ENCODE peak calls at places on chromosomes 7 and 10, in nine cellular contexts. S, C, X, F, W, L, H, J and O are unnamed samples.
A peak's percentile ranks its signal among the peaks of the same experiment; 100 is the strongest.

GRCh38 chr10:88903715-88904114 is 23.7 kb downstream of the STAMBPL1 start:
- DNase-seq in S (no peak), C (peak; percentile 83), X (no peak), F (no peak), W (no peak), L (no peak), H (no peak), J (no peak), O (no peak)

GRCh38 chr10:61998937-61999336 is 97.4 kb downstream of the ARID5B start:
- DNase-seq in S (no peak), C (no peak), X (no peak), F (no peak), W (no peak), L (no peak), H (no peak), J (no peak), O (no peak)

GRCh38 chr7:45027774-45028114 is 27.7 kb downstream of the CCM2 start:
- DNase-seq in S (no peak), C (no peak), X (no peak), F (no peak), W (no peak), L (no peak), H (peak; percentile 29), J (no peak), O (no peak)

GRCh38 chr10:58952747-58953466 is 223.5 kb upstream of the PHYHIPL start:
- DNase-seq in S (peak; percentile 38), C (peak; percentile 69), X (no peak), F (no peak), W (peak; percentile 8), L (peak; percentile 70), H (no peak), J (peak; percentile 46), O (no peak)

GRCh38 chr7:139620676-139621344 is 97.3 kb downstream of the CLEC2L start:
- DNase-seq in S (peak; percentile 62), C (peak; percentile 85), X (peak; percentile 21), F (no peak), W (peak; percentile 74), L (no peak), H (no peak), J (peak; percentile 44), O (no peak)

GRCh38 chr10:61359452-61359851 is 93.7 kb downstream of the TMEM26 start:
- DNase-seq in S (no peak), C (no peak), X (no peak), F (no peak), W (no peak), L (no peak), H (no peak), J (no peak), O (no peak)

GRCh38 chr7:66265566-66265965 is 60.4 kb downstream of the TPST1 start:
- DNase-seq in S (no peak), C (peak; percentile 13), X (no peak), F (no peak), W (no peak), L (no peak), H (no peak), J (no peak), O (no peak)

GRCh38 chr7:7969306-7970112 is 913 bp downstream of the GLCCI1 start:
- DNase-seq in S (peak; percentile 58), C (peak; percentile 75), X (peak; percentile 21), F (peak; percentile 24), W (peak; percentile 41), L (peak; percentile 50), H (no peak), J (peak; percentile 33), O (peak; percentile 51)

GRCh38 chr7:36188266-36188665 is 35.2 kb downstream of the EEPD1 start:
- DNase-seq in S (no peak), C (no peak), X (no peak), F (no peak), W (no peak), L (peak; percentile 77), H (no peak), J (no peak), O (no peak)

GRCh38 chr10:118395919-118396318 is 53.8 kb upstream of the FAM204A start:
- DNase-seq in S (no peak), C (no peak), X (no peak), F (no peak), W (no peak), L (no peak), H (no peak), J (no peak), O (no peak)

GRCh38 chr10:21336476-21337170 is 188.9 kb downstream of the SKIDA1 start:
- DNase-seq in S (peak; percentile 89), C (peak; percentile 52), X (no peak), F (peak; percentile 94), W (no peak), L (no peak), H (no peak), J (no peak), O (peak; percentile 95)

GRCh38 chr7:47508389-47509380 is 73.2 kb downstream of the TNS3 start:
- DNase-seq in S (no peak), C (no peak), X (no peak), F (no peak), W (no peak), L (no peak), H (peak; percentile 42), J (no peak), O (no peak)

GRCh38 chr10:60281331-60281730 is 108.3 kb downstream of the ANK3 start:
- DNase-seq in S (no peak), C (no peak), X (no peak), F (no peak), W (no peak), L (no peak), H (no peak), J (no peak), O (no peak)

GRCh38 chr7:142961973-142962913 is at the start of gene KEL:
- DNase-seq in S (no peak), C (no peak), X (no peak), F (no peak), W (no peak), L (no peak), H (no peak), J (no peak), O (no peak)

GRCh38 chr10:56449770-56450169 is 88.7 kb upstream of the ZWINT start:
- DNase-seq in S (no peak), C (peak; percentile 9), X (no peak), F (no peak), W (no peak), L (no peak), H (no peak), J (no peak), O (no peak)

GRCh38 chr7:99099499-99100077 is 44.3 kb downstream of the SMURF1 start:
- DNase-seq in S (no peak), C (no peak), X (no peak), F (no peak), W (no peak), L (no peak), H (no peak), J (no peak), O (no peak)

GRCh38 chr10:110566472-110567200 is 859 bp upstream of the SMC3 start:
- DNase-seq in S (peak; percentile 33), C (no peak), X (no peak), F (no peak), W (no peak), L (no peak), H (no peak), J (no peak), O (no peak)

GRCh38 chr7:12210179-12211053 is 678 bp upstream of the TMEM106B start:
- DNase-seq in S (peak; percentile 7), C (no peak), X (no peak), F (no peak), W (peak; percentile 37), L (no peak), H (no peak), J (peak; percentile 39), O (no peak)

GRCh38 chr10:127905623-127906261 is 1.2 kb upstream of the PTPRE start:
- DNase-seq in S (no peak), C (no peak), X (no peak), F (no peak), W (no peak), L (no peak), H (no peak), J (no peak), O (no peak)

GRCh38 chr7:97457054-97457453 is 274.8 kb upstream of the TAC1 start:
- DNase-seq in S (no peak), C (no peak), X (no peak), F (no peak), W (no peak), L (no peak), H (no peak), J (no peak), O (no peak)

GRCh38 chr7:28144266-28144665 is 36.3 kb downstream of the JAZF1 start:
- DNase-seq in S (no peak), C (no peak), X (no peak), F (no peak), W (no peak), L (peak; percentile 50), H (no peak), J (no peak), O (no peak)

GRCh38 chr10:88428442-88428841 is 154.7 kb downstream of the RNLS start:
- DNase-seq in S (peak; percentile 38), C (peak; percentile 46), X (no peak), F (no peak), W (no peak), L (no peak), H (no peak), J (no peak), O (no peak)

GRCh38 chr10:132471484-132471883 is 66.1 kb upstream of the INPP5A start:
- DNase-seq in S (no peak), C (no peak), X (no peak), F (no peak), W (no peak), L (no peak), H (peak; percentile 52), J (no peak), O (no peak)

GRCh38 chr10:113991091-113991860 is 52.4 kb upstream of the ADRB1 start:
- DNase-seq in S (no peak), C (no peak), X (no peak), F (no peak), W (peak; percentile 61), L (no peak), H (no peak), J (no peak), O (no peak)

GRCh38 chr7:119925890-119926289 is 347.1 kb upstream of the KCND2 start:
- DNase-seq in S (no peak), C (no peak), X (no peak), F (no peak), W (no peak), L (no peak), H (no peak), J (no peak), O (no peak)

GRCh38 chr10:60747817-60748469 is 30.3 kb upstream of the CDK1 start:
- DNase-seq in S (no peak), C (no peak), X (no peak), F (peak; percentile 69), W (no peak), L (no peak), H (no peak), J (no peak), O (no peak)

GRCh38 chr7:20064181-20064970 is 152.8 kb downstream of the MACC1 start:
- DNase-seq in S (peak; percentile 71), C (no peak), X (no peak), F (peak; percentile 12), W (no peak), L (no peak), H (no peak), J (no peak), O (no peak)

GRCh38 chr7:129169171-129169643 is 19.2 kb upstream of the SMO start:
- DNase-seq in S (peak; percentile 76), C (no peak), X (no peak), F (no peak), W (peak; percentile 65), L (no peak), H (no peak), J (peak; percentile 54), O (no peak)

GRCh38 chr10:66837990-66838389 is 87.8 kb upstream of the LRRTM3 start:
- DNase-seq in S (no peak), C (no peak), X (no peak), F (no peak), W (no peak), L (no peak), H (no peak), J (no peak), O (no peak)

GRCh38 chr10:70312972-70313371 is 29.2 kb upstream of the NPFFR1 start:
- DNase-seq in S (peak; percentile 84), C (no peak), X (no peak), F (no peak), W (no peak), L (no peak), H (peak; percentile 36), J (no peak), O (no peak)

GRCh38 chr10:113523071-113523470 is 29.8 kb upstream of the HABP2 start:
- DNase-seq in S (no peak), C (no peak), X (no peak), F (no peak), W (no peak), L (no peak), H (no peak), J (peak; percentile 18), O (no peak)